ENCODE peak calls at places on chromosomes 7 and 10, in eight cellular contexts. X, C, L, D, Y, S, R and H are unnamed samples.

GRCh38 chr10:132933308-132934042 is 8.9 kb downstream of the CFAP46 start:
- DNase-seq in L (no peak), X (no peak), S (no peak), R (no peak), D (no peak), C (no peak), Y (no peak), H (no peak)

GRCh38 chr10:26044123-26044749 is 110.2 kb downstream of the MYO3A start:
- DNase-seq in R (no peak), L (no peak), D (peak; percentile 3), S (no peak), X (no peak), Y (no peak), C (peak; percentile 0), H (peak; percentile 85)

GRCh38 chr7:87580636-87581035 is 20.0 kb downstream of the ABCB1 start:
- DNase-seq in D (peak; percentile 20), R (no peak), C (no peak), Y (no peak), X (no peak), S (no peak), L (no peak), H (peak; percentile 55)

GRCh38 chr10:90788987-90789386 is 68.9 kb downstream of the HTR7 start:
- DNase-seq in Y (no peak), D (no peak), X (no peak), L (no peak), S (no peak), R (no peak), C (no peak), H (no peak)

GRCh38 chr10:120477723-120478270 is 20.8 kb downstream of the PLPP4 start:
- DNase-seq in S (no peak), L (no peak), C (peak; percentile 10), X (peak; percentile 42), R (peak; percentile 12), Y (peak; percentile 12), D (no peak), H (peak; percentile 51)

GRCh38 chr10:11869743-11870460 is 46.7 kb downstream of the PROSER2 start:
- DNase-seq in X (peak; percentile 21), C (peak; percentile 24), Y (no peak), S (no peak), L (no peak), D (no peak), R (peak; percentile 20), H (peak; percentile 53)

GRCh38 chr10:28806481-28806880 is 129.2 kb downstream of the BAMBI start:
- DNase-seq in X (no peak), C (peak; percentile 36), Y (no peak), L (no peak), S (no peak), D (no peak), R (peak; percentile 14), H (no peak)

GRCh38 chr10:8563478-8563877 is 509.0 kb downstream of the GATA3 start:
- DNase-seq in Y (no peak), R (no peak), X (no peak), D (no peak), S (no peak), L (no peak), C (no peak), H (no peak)

GRCh38 chr7:29044529-29044928 is 86.4 kb upstream of the TRIL start:
- DNase-seq in C (no peak), S (no peak), R (no peak), D (no peak), Y (no peak), L (no peak), X (peak; percentile 10), H (no peak)

GRCh38 chr7:4774804-4775280 is 581 bp upstream of the AP5Z1 start:
- DNase-seq in L (peak; percentile 54), X (peak; percentile 78), C (peak; percentile 71), R (peak; percentile 76), S (no peak), Y (peak; percentile 74), D (no peak), H (peak; percentile 79)

GRCh38 chr10:100043796-100044195 is 34.0 kb upstream of the DNMBP start:
- DNase-seq in D (no peak), X (peak; percentile 65), S (no peak), R (peak; percentile 86), L (peak; percentile 10), Y (peak; percentile 67), C (peak; percentile 79), H (no peak)

GRCh38 chr7:125126376-125126775 is 196.8 kb upstream of the POT1 start:
- DNase-seq in C (peak; percentile 74), Y (peak; percentile 48), S (no peak), D (no peak), R (peak; percentile 71), X (peak; percentile 47), L (no peak), H (peak; percentile 66)

GRCh38 chr7:43479543-43479942 is 103.4 kb upstream of the STK17A start:
- DNase-seq in R (no peak), X (no peak), L (no peak), C (no peak), Y (no peak), S (no peak), D (no peak), H (no peak)

GRCh38 chr10:32413513-32413912 is 32.4 kb upstream of the CCDC7 start:
- DNase-seq in R (peak; percentile 52), L (peak; percentile 44), C (peak; percentile 57), D (no peak), Y (peak; percentile 91), S (no peak), X (peak; percentile 97), H (peak; percentile 92)

GRCh38 chr7:28804990-28805389 is 153.1 kb downstream of the TRIL start:
- DNase-seq in X (peak; percentile 78), R (peak; percentile 88), S (no peak), C (peak; percentile 58), L (no peak), Y (peak; percentile 97), D (no peak), H (peak; percentile 76)

GRCh38 chr7:128221929-128222403 is 19.1 kb upstream of the LEP start:
- DNase-seq in L (peak; percentile 52), C (peak; percentile 17), X (peak; percentile 9), Y (peak; percentile 90), D (no peak), S (no peak), R (no peak), H (peak; percentile 19)

GRCh38 chr10:87618470-87619423 is 40.9 kb upstream of the PAPSS2 start:
- DNase-seq in C (peak; percentile 41), X (no peak), D (no peak), L (no peak), S (no peak), R (peak; percentile 67), Y (peak; percentile 40), H (no peak)